ENCODE peak calls at places on chromosomes 4 and X, in nine cellular contexts. One of them, this sample, is unnamed.
A peak's percentile ranks its signal among the peaks of the same experiment; 100 is the strongest.

GRCh38 chr4:112201915-112202505 is 29.6 kb upstream of the AP1AR start:
- DNase-seq in Peyer's patch: no peak
- DNase-seq in NCI-H1092 treated with DMSO at 0.1 percent for 48 hours: no peak
- DNase-seq in frontal cortex: no peak
- DNase-seq in mucosa of gallbladder: no peak
- DNase-seq in stimulated activated CD4-positive, alpha-beta T cell treated with anti-CD3 and anti-CD28 coated beads, Interleukin-12 subunit alpha, Interleukin-12 subunit beta, amount 100 ng/mL, for 24 hours: no peak
- DNase-seq in fibroblast of gingiva: no peak
- DNase-seq in pons: no peak
- DNase-seq in activated T-helper 1 cell treated with anti-CD3 and anti-CD28 coated beads, Interleukin-12 subunit alpha, Interleukin-12 subunit beta, Interleukin-2, Interleukin-4 antibody, amounts not matched to agents 30 ng/mL and 10 ng/mL and 1 ng/mL, durations not matched to agents 14 hours and 24 hours and 36 hours: no peak
- DNase-seq in this sample: no peak

GRCh38 chr4:87321888-87322287 is 794 bp downstream of the HSD17B13 start:
- DNase-seq in Peyer's patch: no peak
- DNase-seq in NCI-H1092 treated with DMSO at 0.1 percent for 48 hours: no peak
- DNase-seq in frontal cortex: no peak
- DNase-seq in mucosa of gallbladder: no peak
- DNase-seq in stimulated activated CD4-positive, alpha-beta T cell treated with anti-CD3 and anti-CD28 coated beads, Interleukin-12 subunit alpha, Interleukin-12 subunit beta, amount 100 ng/mL, for 24 hours: no peak
- DNase-seq in fibroblast of gingiva: peak; percentile 6
- DNase-seq in pons: no peak
- DNase-seq in activated T-helper 1 cell treated with anti-CD3 and anti-CD28 coated beads, Interleukin-12 subunit alpha, Interleukin-12 subunit beta, Interleukin-2, Interleukin-4 antibody, amounts not matched to agents 30 ng/mL and 10 ng/mL and 1 ng/mL, durations not matched to agents 14 hours and 24 hours and 36 hours: no peak
- DNase-seq in this sample: no peak

GRCh38 chr4:103424853-103425252 is 226.7 kb upstream of the CENPE start:
- DNase-seq in Peyer's patch: no peak
- DNase-seq in NCI-H1092 treated with DMSO at 0.1 percent for 48 hours: no peak
- DNase-seq in frontal cortex: no peak
- DNase-seq in mucosa of gallbladder: peak; percentile 45
- DNase-seq in stimulated activated CD4-positive, alpha-beta T cell treated with anti-CD3 and anti-CD28 coated beads, Interleukin-12 subunit alpha, Interleukin-12 subunit beta, amount 100 ng/mL, for 24 hours: no peak
- DNase-seq in fibroblast of gingiva: peak; percentile 61
- DNase-seq in pons: no peak
- DNase-seq in activated T-helper 1 cell treated with anti-CD3 and anti-CD28 coated beads, Interleukin-12 subunit alpha, Interleukin-12 subunit beta, Interleukin-2, Interleukin-4 antibody, amounts not matched to agents 30 ng/mL and 10 ng/mL and 1 ng/mL, durations not matched to agents 14 hours and 24 hours and 36 hours: no peak
- DNase-seq in this sample: no peak

GRCh38 chrX:136057567-136057966 is 72.3 kb downstream of the SLC9A6 start:
- DNase-seq in Peyer's patch: no peak
- DNase-seq in NCI-H1092 treated with DMSO at 0.1 percent for 48 hours: no peak
- DNase-seq in frontal cortex: no peak
- DNase-seq in mucosa of gallbladder: no peak
- DNase-seq in stimulated activated CD4-positive, alpha-beta T cell treated with anti-CD3 and anti-CD28 coated beads, Interleukin-12 subunit alpha, Interleukin-12 subunit beta, amount 100 ng/mL, for 24 hours: no peak
- DNase-seq in fibroblast of gingiva: no peak
- DNase-seq in pons: no peak
- DNase-seq in activated T-helper 1 cell treated with anti-CD3 and anti-CD28 coated beads, Interleukin-12 subunit alpha, Interleukin-12 subunit beta, Interleukin-2, Interleukin-4 antibody, amounts not matched to agents 30 ng/mL and 10 ng/mL and 1 ng/mL, durations not matched to agents 14 hours and 24 hours and 36 hours: no peak
- DNase-seq in this sample: no peak

GRCh38 chrX:17535229-17535628 is 160.2 kb downstream of the NHS start:
- DNase-seq in Peyer's patch: peak; percentile 56
- DNase-seq in NCI-H1092 treated with DMSO at 0.1 percent for 48 hours: peak; percentile 4
- DNase-seq in frontal cortex: no peak
- DNase-seq in mucosa of gallbladder: no peak
- DNase-seq in stimulated activated CD4-positive, alpha-beta T cell treated with anti-CD3 and anti-CD28 coated beads, Interleukin-12 subunit alpha, Interleukin-12 subunit beta, amount 100 ng/mL, for 24 hours: peak; percentile 39
- DNase-seq in fibroblast of gingiva: no peak
- DNase-seq in pons: no peak
- DNase-seq in activated T-helper 1 cell treated with anti-CD3 and anti-CD28 coated beads, Interleukin-12 subunit alpha, Interleukin-12 subunit beta, Interleukin-2, Interleukin-4 antibody, amounts not matched to agents 30 ng/mL and 10 ng/mL and 1 ng/mL, durations not matched to agents 14 hours and 24 hours and 36 hours: peak; percentile 6
- DNase-seq in this sample: peak; percentile 12

GRCh38 chrX:23884427-23885024 is 23.2 kb downstream of the APOO start:
- DNase-seq in Peyer's patch: no peak
- DNase-seq in NCI-H1092 treated with DMSO at 0.1 percent for 48 hours: no peak
- DNase-seq in frontal cortex: no peak
- DNase-seq in mucosa of gallbladder: no peak
- DNase-seq in stimulated activated CD4-positive, alpha-beta T cell treated with anti-CD3 and anti-CD28 coated beads, Interleukin-12 subunit alpha, Interleukin-12 subunit beta, amount 100 ng/mL, for 24 hours: no peak
- DNase-seq in fibroblast of gingiva: no peak
- DNase-seq in pons: no peak
- DNase-seq in activated T-helper 1 cell treated with anti-CD3 and anti-CD28 coated beads, Interleukin-12 subunit alpha, Interleukin-12 subunit beta, Interleukin-2, Interleukin-4 antibody, amounts not matched to agents 30 ng/mL and 10 ng/mL and 1 ng/mL, durations not matched to agents 14 hours and 24 hours and 36 hours: no peak
- DNase-seq in this sample: no peak

GRCh38 chrX:9388450-9388849 is 76.4 kb upstream of the TBL1X start:
- DNase-seq in Peyer's patch: no peak
- DNase-seq in NCI-H1092 treated with DMSO at 0.1 percent for 48 hours: no peak
- DNase-seq in frontal cortex: no peak
- DNase-seq in mucosa of gallbladder: no peak
- DNase-seq in stimulated activated CD4-positive, alpha-beta T cell treated with anti-CD3 and anti-CD28 coated beads, Interleukin-12 subunit alpha, Interleukin-12 subunit beta, amount 100 ng/mL, for 24 hours: no peak
- DNase-seq in fibroblast of gingiva: no peak
- DNase-seq in pons: no peak
- DNase-seq in activated T-helper 1 cell treated with anti-CD3 and anti-CD28 coated beads, Interleukin-12 subunit alpha, Interleukin-12 subunit beta, Interleukin-2, Interleukin-4 antibody, amounts not matched to agents 30 ng/mL and 10 ng/mL and 1 ng/mL, durations not matched to agents 14 hours and 24 hours and 36 hours: no peak
- DNase-seq in this sample: no peak

GRCh38 chr4:37054670-37055069 is 189.9 kb upstream of the NWD2 start:
- DNase-seq in Peyer's patch: no peak
- DNase-seq in NCI-H1092 treated with DMSO at 0.1 percent for 48 hours: no peak
- DNase-seq in frontal cortex: no peak
- DNase-seq in mucosa of gallbladder: no peak
- DNase-seq in stimulated activated CD4-positive, alpha-beta T cell treated with anti-CD3 and anti-CD28 coated beads, Interleukin-12 subunit alpha, Interleukin-12 subunit beta, amount 100 ng/mL, for 24 hours: no peak
- DNase-seq in fibroblast of gingiva: no peak
- DNase-seq in pons: no peak
- DNase-seq in activated T-helper 1 cell treated with anti-CD3 and anti-CD28 coated beads, Interleukin-12 subunit alpha, Interleukin-12 subunit beta, Interleukin-2, Interleukin-4 antibody, amounts not matched to agents 30 ng/mL and 10 ng/mL and 1 ng/mL, durations not matched to agents 14 hours and 24 hours and 36 hours: no peak
- DNase-seq in this sample: no peak

GRCh38 chr4:110059556-110060191 is 138.7 kb downstream of the ELOVL6 start:
- DNase-seq in Peyer's patch: no peak
- DNase-seq in NCI-H1092 treated with DMSO at 0.1 percent for 48 hours: no peak
- DNase-seq in frontal cortex: no peak
- DNase-seq in mucosa of gallbladder: no peak
- DNase-seq in stimulated activated CD4-positive, alpha-beta T cell treated with anti-CD3 and anti-CD28 coated beads, Interleukin-12 subunit alpha, Interleukin-12 subunit beta, amount 100 ng/mL, for 24 hours: no peak
- DNase-seq in fibroblast of gingiva: peak; percentile 60
- DNase-seq in pons: no peak
- DNase-seq in activated T-helper 1 cell treated with anti-CD3 and anti-CD28 coated beads, Interleukin-12 subunit alpha, Interleukin-12 subunit beta, Interleukin-2, Interleukin-4 antibody, amounts not matched to agents 30 ng/mL and 10 ng/mL and 1 ng/mL, durations not matched to agents 14 hours and 24 hours and 36 hours: peak; percentile 9
- DNase-seq in this sample: no peak

GRCh38 chr4:88928852-88929251 is 128.1 kb downstream of the FAM13A start:
- DNase-seq in Peyer's patch: no peak
- DNase-seq in NCI-H1092 treated with DMSO at 0.1 percent for 48 hours: no peak
- DNase-seq in frontal cortex: no peak
- DNase-seq in mucosa of gallbladder: no peak
- DNase-seq in stimulated activated CD4-positive, alpha-beta T cell treated with anti-CD3 and anti-CD28 coated beads, Interleukin-12 subunit alpha, Interleukin-12 subunit beta, amount 100 ng/mL, for 24 hours: no peak
- DNase-seq in fibroblast of gingiva: no peak
- DNase-seq in pons: no peak
- DNase-seq in activated T-helper 1 cell treated with anti-CD3 and anti-CD28 coated beads, Interleukin-12 subunit alpha, Interleukin-12 subunit beta, Interleukin-2, Interleukin-4 antibody, amounts not matched to agents 30 ng/mL and 10 ng/mL and 1 ng/mL, durations not matched to agents 14 hours and 24 hours and 36 hours: no peak
- DNase-seq in this sample: no peak

GRCh38 chr4:184762100-184762499 is 28.2 kb upstream of the CENPU start:
- DNase-seq in Peyer's patch: no peak
- DNase-seq in NCI-H1092 treated with DMSO at 0.1 percent for 48 hours: no peak
- DNase-seq in frontal cortex: no peak
- DNase-seq in mucosa of gallbladder: no peak
- DNase-seq in stimulated activated CD4-positive, alpha-beta T cell treated with anti-CD3 and anti-CD28 coated beads, Interleukin-12 subunit alpha, Interleukin-12 subunit beta, amount 100 ng/mL, for 24 hours: peak; percentile 8
- DNase-seq in fibroblast of gingiva: no peak
- DNase-seq in pons: no peak
- DNase-seq in activated T-helper 1 cell treated with anti-CD3 and anti-CD28 coated beads, Interleukin-12 subunit alpha, Interleukin-12 subunit beta, Interleukin-2, Interleukin-4 antibody, amounts not matched to agents 30 ng/mL and 10 ng/mL and 1 ng/mL, durations not matched to agents 14 hours and 24 hours and 36 hours: peak; percentile 59
- DNase-seq in this sample: no peak

GRCh38 chr4:112082954-112083586 is 62.2 kb upstream of the FAM241A start:
- DNase-seq in Peyer's patch: peak; percentile 53
- DNase-seq in NCI-H1092 treated with DMSO at 0.1 percent for 48 hours: no peak
- DNase-seq in frontal cortex: no peak
- DNase-seq in mucosa of gallbladder: peak; percentile 44
- DNase-seq in stimulated activated CD4-positive, alpha-beta T cell treated with anti-CD3 and anti-CD28 coated beads, Interleukin-12 subunit alpha, Interleukin-12 subunit beta, amount 100 ng/mL, for 24 hours: no peak
- DNase-seq in fibroblast of gingiva: peak; percentile 51
- DNase-seq in pons: no peak
- DNase-seq in activated T-helper 1 cell treated with anti-CD3 and anti-CD28 coated beads, Interleukin-12 subunit alpha, Interleukin-12 subunit beta, Interleukin-2, Interleukin-4 antibody, amounts not matched to agents 30 ng/mL and 10 ng/mL and 1 ng/mL, durations not matched to agents 14 hours and 24 hours and 36 hours: no peak
- DNase-seq in this sample: no peak

GRCh38 chrX:72276478-72276953 is 532 bp downstream of the RPS4X start:
- DNase-seq in Peyer's patch: no peak
- DNase-seq in NCI-H1092 treated with DMSO at 0.1 percent for 48 hours: no peak
- DNase-seq in frontal cortex: no peak
- DNase-seq in mucosa of gallbladder: no peak
- DNase-seq in stimulated activated CD4-positive, alpha-beta T cell treated with anti-CD3 and anti-CD28 coated beads, Interleukin-12 subunit alpha, Interleukin-12 subunit beta, amount 100 ng/mL, for 24 hours: no peak
- DNase-seq in fibroblast of gingiva: no peak
- DNase-seq in pons: no peak
- DNase-seq in activated T-helper 1 cell treated with anti-CD3 and anti-CD28 coated beads, Interleukin-12 subunit alpha, Interleukin-12 subunit beta, Interleukin-2, Interleukin-4 antibody, amounts not matched to agents 30 ng/mL and 10 ng/mL and 1 ng/mL, durations not matched to agents 14 hours and 24 hours and 36 hours: no peak
- DNase-seq in this sample: no peak

GRCh38 chr4:102780476-102781144 is 19.8 kb upstream of the MANBA start:
- DNase-seq in Peyer's patch: no peak
- DNase-seq in NCI-H1092 treated with DMSO at 0.1 percent for 48 hours: no peak
- DNase-seq in frontal cortex: no peak
- DNase-seq in mucosa of gallbladder: peak; percentile 34
- DNase-seq in stimulated activated CD4-positive, alpha-beta T cell treated with anti-CD3 and anti-CD28 coated beads, Interleukin-12 subunit alpha, Interleukin-12 subunit beta, amount 100 ng/mL, for 24 hours: no peak
- DNase-seq in fibroblast of gingiva: peak; percentile 14
- DNase-seq in pons: no peak
- DNase-seq in activated T-helper 1 cell treated with anti-CD3 and anti-CD28 coated beads, Interleukin-12 subunit alpha, Interleukin-12 subunit beta, Interleukin-2, Interleukin-4 antibody, amounts not matched to agents 30 ng/mL and 10 ng/mL and 1 ng/mL, durations not matched to agents 14 hours and 24 hours and 36 hours: no peak
- DNase-seq in this sample: no peak

GRCh38 chrX:155179343-155179997 is 36.8 kb upstream of the VBP1 start:
- DNase-seq in Peyer's patch: no peak
- DNase-seq in NCI-H1092 treated with DMSO at 0.1 percent for 48 hours: no peak
- DNase-seq in frontal cortex: no peak
- DNase-seq in mucosa of gallbladder: no peak
- DNase-seq in stimulated activated CD4-positive, alpha-beta T cell treated with anti-CD3 and anti-CD28 coated beads, Interleukin-12 subunit alpha, Interleukin-12 subunit beta, amount 100 ng/mL, for 24 hours: no peak
- DNase-seq in fibroblast of gingiva: no peak
- DNase-seq in pons: no peak
- DNase-seq in activated T-helper 1 cell treated with anti-CD3 and anti-CD28 coated beads, Interleukin-12 subunit alpha, Interleukin-12 subunit beta, Interleukin-2, Interleukin-4 antibody, amounts not matched to agents 30 ng/mL and 10 ng/mL and 1 ng/mL, durations not matched to agents 14 hours and 24 hours and 36 hours: no peak
- DNase-seq in this sample: no peak

GRCh38 chr4:100075056-100075455 is 115.2 kb downstream of the DDIT4L start:
- DNase-seq in Peyer's patch: no peak
- DNase-seq in NCI-H1092 treated with DMSO at 0.1 percent for 48 hours: no peak
- DNase-seq in frontal cortex: no peak
- DNase-seq in mucosa of gallbladder: no peak
- DNase-seq in stimulated activated CD4-positive, alpha-beta T cell treated with anti-CD3 and anti-CD28 coated beads, Interleukin-12 subunit alpha, Interleukin-12 subunit beta, amount 100 ng/mL, for 24 hours: no peak
- DNase-seq in fibroblast of gingiva: no peak
- DNase-seq in pons: no peak
- DNase-seq in activated T-helper 1 cell treated with anti-CD3 and anti-CD28 coated beads, Interleukin-12 subunit alpha, Interleukin-12 subunit beta, Interleukin-2, Interleukin-4 antibody, amounts not matched to agents 30 ng/mL and 10 ng/mL and 1 ng/mL, durations not matched to agents 14 hours and 24 hours and 36 hours: no peak
- DNase-seq in this sample: no peak

GRCh38 chrX:39261446-39262147 is 460.3 kb downstream of the MID1IP1 start:
- DNase-seq in Peyer's patch: no peak
- DNase-seq in NCI-H1092 treated with DMSO at 0.1 percent for 48 hours: peak; percentile 76
- DNase-seq in frontal cortex: no peak
- DNase-seq in mucosa of gallbladder: no peak
- DNase-seq in stimulated activated CD4-positive, alpha-beta T cell treated with anti-CD3 and anti-CD28 coated beads, Interleukin-12 subunit alpha, Interleukin-12 subunit beta, amount 100 ng/mL, for 24 hours: no peak
- DNase-seq in fibroblast of gingiva: peak; percentile 0
- DNase-seq in pons: peak; percentile 65
- DNase-seq in activated T-helper 1 cell treated with anti-CD3 and anti-CD28 coated beads, Interleukin-12 subunit alpha, Interleukin-12 subunit beta, Interleukin-2, Interleukin-4 antibody, amounts not matched to agents 30 ng/mL and 10 ng/mL and 1 ng/mL, durations not matched to agents 14 hours and 24 hours and 36 hours: peak; percentile 1
- DNase-seq in this sample: no peak

This sample was measured in naive thymus-derived CD8-positive, alpha-beta T cell.